ENCODE peak calls at places on chromosomes 5 and 9, in four cellular contexts. M is HepG2; E is stimulated activated CD4-positive, alpha-beta T cell treated with anti-CD3 and anti-CD28 coated beads, Interleukin-1b, Interleukin-23, amount 100 ng/mL, for 1 hour; T is heart left ventricle. N is an unnamed sample.

GRCh38 chr5:5638193-5638592 is 215.7 kb downstream of the ICE1 start:
- DNase-seq in M (no peak), E (no peak), T (peak), N (no peak)

GRCh38 chr9:88930716-88931115 is 60.6 kb upstream of the S1PR3 start:
- DNase-seq in M (no peak), E (no peak), T (no peak), N (no peak)

GRCh38 chr5:78269088-78269703 is 25.3 kb downstream of the AP3B1 start:
- DNase-seq in M (no peak), E (no peak), T (no peak), N (no peak)

GRCh38 chr5:96537386-96537785 is 104.3 kb upstream of the PCSK1 start:
- DNase-seq in M (no peak), E (no peak), T (no peak), N (no peak)

GRCh38 chr9:71592400-71592799 is 175.9 kb downstream of the CEMIP2 start:
- DNase-seq in M (no peak), E (no peak), T (no peak), N (no peak)

GRCh38 chr9:3879315-3879714 is 353.5 kb upstream of the RFX3 start:
- DNase-seq in M (no peak), E (no peak), T (no peak), N (no peak)

GRCh38 chr9:70085241-70085640 is 41.6 kb downstream of the MAMDC2 start:
- DNase-seq in M (no peak), E (no peak), T (no peak), N (no peak)

GRCh38 chr9:130870491-130871381 is 25.9 kb downstream of the QRFP start:
- DNase-seq in M (no peak), E (no peak), T (peak), N (no peak)

GRCh38 chr5:64273276-64273675 is 107.6 kb downstream of the RNF180 start:
- DNase-seq in M (no peak), E (no peak), T (no peak), N (no peak)